ENCODE peak calls at places on chromosome 16, in eight cellular contexts. U, F, R, H, S, Z, O and V are unnamed samples.

GRCh38 chr16:21302454-21302853 is 24.4 kb upstream of the CRYM start:
- DNase-seq in H (no peak), R (no peak), F (no peak), O (peak), S (no peak), Z (no peak), U (no peak), V (peak)

GRCh38 chr16:65769776-65770438 is 596.6 kb upstream of the CDH5 start:
- DNase-seq in Z (no peak), S (no peak), F (no peak), H (peak), R (no peak), O (no peak), U (no peak), V (no peak)

GRCh38 chr16:30780549-30780948 is 6.5 kb downstream of the ZNF629 start:
- DNase-seq in F (no peak), U (no peak), Z (no peak), O (no peak), S (no peak), H (no peak), R (no peak), V (no peak)

GRCh38 chr16:88856122-88856827 is 472 bp downstream of the GALNS start:
- DNase-seq in Z (peak), U (no peak), O (no peak), F (no peak), H (no peak), S (no peak), R (no peak), V (peak)

GRCh38 chr16:66874079-66874775 is 6.1 kb upstream of the PDP2 start:
- DNase-seq in U (no peak), R (no peak), F (no peak), O (no peak), H (peak), Z (no peak), S (no peak), V (no peak)

GRCh38 chr16:8936421-8936820 is 27.3 kb downstream of the USP7 start:
- DNase-seq in H (peak), F (no peak), R (no peak), Z (no peak), O (peak), S (no peak), U (no peak), V (no peak)

GRCh38 chr16:3842994-3843393 is 37.5 kb downstream of the CREBBP start:
- DNase-seq in R (no peak), H (peak), F (no peak), O (no peak), S (no peak), U (no peak), Z (peak), V (no peak)

GRCh38 chr16:49986351-49987124 is 38.5 kb upstream of the CNEP1R1 start:
- DNase-seq in F (no peak), O (peak), S (no peak), R (peak), U (no peak), Z (no peak), H (peak), V (no peak)

GRCh38 chr16:88430185-88430523 is 22.9 kb upstream of the ZFPM1 start:
- DNase-seq in R (no peak), H (no peak), S (no peak), O (no peak), Z (no peak), U (no peak), F (no peak), V (no peak)

GRCh38 chr16:24977673-24978065 is 37.5 kb downstream of the ARHGAP17 start:
- DNase-seq in R (peak), U (no peak), O (no peak), Z (no peak), H (peak), S (no peak), F (no peak), V (no peak)

GRCh38 chr16:26531290-26531730 is 535.4 kb upstream of the C16orf82 start:
- DNase-seq in S (no peak), R (no peak), F (no peak), Z (no peak), O (no peak), U (no peak), H (no peak), V (peak)

GRCh38 chr16:3099732-3100499 is 822 bp upstream of the ZSCAN10 start:
- DNase-seq in U (no peak), F (peak), Z (peak), O (peak), R (peak), S (no peak), H (peak), V (peak)

GRCh38 chr16:29719063-29719462 is 26.7 kb downstream of the C16orf54 start:
- DNase-seq in U (no peak), F (no peak), S (no peak), Z (no peak), H (no peak), O (no peak), R (no peak), V (no peak)